ENCODE peak calls at places on chromosomes 3 and 15, in nine cellular contexts. Q, U, X, R, I, N, F, H and A are unnamed samples.
A peak's percentile ranks its signal among the peaks of the same experiment; 100 is the strongest.

GRCh38 chr3:19947549-19948071 is 713 bp downstream of the RAB5A start:
- DNase-seq in Q (peak; percentile 22), U (peak; percentile 48), X (no peak), R (peak; percentile 46), I (peak; percentile 64), N (peak; percentile 16), F (no peak), H (peak; percentile 30), A (peak; percentile 53)

GRCh38 chr3:49745986-49746385 is 22.2 kb upstream of the GMPPB start:
- DNase-seq in Q (peak; percentile 40), U (peak; percentile 83), X (no peak), R (no peak), I (no peak), N (no peak), F (no peak), H (peak; percentile 12), A (no peak)

GRCh38 chr15:90596943-90597342 is 67.2 kb downstream of the CRTC3 start:
- DNase-seq in Q (no peak), U (no peak), X (no peak), R (no peak), I (peak; percentile 54), N (no peak), F (no peak), H (no peak), A (no peak)

GRCh38 chr3:40780801-40781406 is 256.1 kb downstream of the ZNF621 start:
- DNase-seq in Q (no peak), U (peak; percentile 88), X (no peak), R (peak; percentile 70), I (peak; percentile 49), N (peak; percentile 31), F (no peak), H (peak; percentile 76), A (no peak)

GRCh38 chr15:68997930-68998777 is 16.3 kb upstream of the NOX5 start:
- DNase-seq in Q (no peak), U (no peak), X (no peak), R (no peak), I (no peak), N (no peak), F (no peak), H (no peak), A (no peak)

GRCh38 chr3:189169728-189170127 is 2.0 kb upstream of the TPRG1 start:
- DNase-seq in Q (no peak), U (no peak), X (no peak), R (no peak), I (no peak), N (no peak), F (no peak), H (no peak), A (no peak)

GRCh38 chr3:127461286-127461685 is 129.2 kb downstream of the TPRA1 start:
- DNase-seq in Q (no peak), U (no peak), X (no peak), R (no peak), I (no peak), N (no peak), F (no peak), H (no peak), A (no peak)

GRCh38 chr3:36540898-36541518 is 160.7 kb downstream of the STAC start:
- DNase-seq in Q (peak; percentile 4), U (peak; percentile 64), X (no peak), R (no peak), I (no peak), N (no peak), F (no peak), H (peak; percentile 42), A (no peak)

GRCh38 chr3:101270158-101270557 is 50.2 kb downstream of the IMPG2 start:
- DNase-seq in Q (no peak), U (no peak), X (no peak), R (no peak), I (no peak), N (no peak), F (no peak), H (no peak), A (no peak)

GRCh38 chr15:45179221-45179985 is 8.4 kb downstream of the SHF start:
- DNase-seq in Q (no peak), U (no peak), X (no peak), R (no peak), I (no peak), N (no peak), F (peak; percentile 67), H (no peak), A (no peak)